ENCODE peak calls at places on chromosome 11, in six cellular contexts. One of them, this sample, is unnamed.

GRCh38 chr11:1235615-1236315 is 12.9 kb downstream of the MUC5B start:
- DNase-seq in neural progenitor cell: peak; percentile 17
- DNase-seq in MM.1S: no peak
- DNase-seq in HCT116: no peak
- DNase-seq in GM23248: no peak
- DNase-seq in PC-3: no peak
- DNase-seq in this sample: no peak

GRCh38 chr11:68658661-68659060 is 25.7 kb upstream of the GAL start:
- DNase-seq in neural progenitor cell: no peak
- DNase-seq in MM.1S: no peak
- DNase-seq in HCT116: no peak
- DNase-seq in GM23248: no peak
- DNase-seq in PC-3: no peak
- DNase-seq in this sample: no peak

GRCh38 chr11:65899356-65900124 is 648 bp downstream of the FOSL1 start:
- DNase-seq in neural progenitor cell: peak; percentile 45
- DNase-seq in MM.1S: no peak
- DNase-seq in HCT116: no peak
- DNase-seq in GM23248: peak; percentile 95
- DNase-seq in PC-3: peak; percentile 91
- DNase-seq in this sample: peak; percentile 84

GRCh38 chr11:122022646-122023045 is 93.4 kb downstream of the BLID start:
- DNase-seq in neural progenitor cell: no peak
- DNase-seq in MM.1S: no peak
- DNase-seq in HCT116: no peak
- DNase-seq in GM23248: no peak
- DNase-seq in PC-3: no peak
- DNase-seq in this sample: no peak

GRCh38 chr11:84218318-84218717 is 932.2 kb upstream of the CCDC90B start:
- DNase-seq in neural progenitor cell: no peak
- DNase-seq in MM.1S: no peak
- DNase-seq in HCT116: no peak
- DNase-seq in GM23248: peak; percentile 2
- DNase-seq in PC-3: no peak
- DNase-seq in this sample: no peak

GRCh38 chr11:76302707-76303395 is 78.1 kb downstream of the THAP12 start:
- DNase-seq in neural progenitor cell: no peak
- DNase-seq in MM.1S: no peak
- DNase-seq in HCT116: no peak
- DNase-seq in GM23248: no peak
- DNase-seq in PC-3: no peak
- DNase-seq in this sample: no peak

GRCh38 chr11:64638829-64639228 is 47.8 kb downstream of the SLC22A12 start:
- DNase-seq in neural progenitor cell: no peak
- DNase-seq in MM.1S: no peak
- DNase-seq in HCT116: no peak
- DNase-seq in GM23248: no peak
- DNase-seq in PC-3: no peak
- DNase-seq in this sample: no peak

GRCh38 chr11:11813288-11813962 is 28.3 kb upstream of the USP47 start:
- DNase-seq in neural progenitor cell: no peak
- DNase-seq in MM.1S: no peak
- DNase-seq in HCT116: peak; percentile 31
- DNase-seq in GM23248: peak; percentile 97
- DNase-seq in PC-3: peak; percentile 80
- DNase-seq in this sample: peak; percentile 82

GRCh38 chr11:7512525-7513209 is 1.1 kb upstream of the PPFIBP2 start:
- DNase-seq in neural progenitor cell: no peak
- DNase-seq in MM.1S: peak; percentile 85
- DNase-seq in HCT116: no peak
- DNase-seq in GM23248: peak; percentile 76
- DNase-seq in PC-3: no peak
- DNase-seq in this sample: peak; percentile 41

GRCh38 chr11:25769287-25769686 is 562.6 kb upstream of the ANO3 start:
- DNase-seq in neural progenitor cell: no peak
- DNase-seq in MM.1S: no peak
- DNase-seq in HCT116: no peak
- DNase-seq in GM23248: peak; percentile 5
- DNase-seq in PC-3: peak; percentile 19
- DNase-seq in this sample: no peak

GRCh38 chr11:65539401-65540289 is 14.8 kb downstream of the SCYL1 start:
- DNase-seq in neural progenitor cell: peak; percentile 53
- DNase-seq in MM.1S: peak; percentile 89
- DNase-seq in HCT116: peak; percentile 62
- DNase-seq in GM23248: no peak
- DNase-seq in PC-3: peak; percentile 81
- DNase-seq in this sample: no peak

GRCh38 chr11:43823316-43823715 is 57.3 kb upstream of the ALKBH3 start:
- DNase-seq in neural progenitor cell: no peak
- DNase-seq in MM.1S: no peak
- DNase-seq in HCT116: no peak
- DNase-seq in GM23248: no peak
- DNase-seq in PC-3: no peak
- DNase-seq in this sample: no peak

GRCh38 chr11:27040302-27041115 is at the start of gene BBOX1:
- DNase-seq in neural progenitor cell: no peak
- DNase-seq in MM.1S: no peak
- DNase-seq in HCT116: no peak
- DNase-seq in GM23248: no peak
- DNase-seq in PC-3: no peak
- DNase-seq in this sample: no peak

GRCh38 chr11:11842426-11843008 is 745 bp downstream of the USP47 start:
- DNase-seq in neural progenitor cell: peak; percentile 73
- DNase-seq in MM.1S: peak; percentile 83
- DNase-seq in HCT116: peak; percentile 53
- DNase-seq in GM23248: peak; percentile 91
- DNase-seq in PC-3: peak; percentile 66
- DNase-seq in this sample: peak; percentile 82

GRCh38 chr11:8768625-8769333 is 86.2 kb downstream of the RPL27A start:
- DNase-seq in neural progenitor cell: no peak
- DNase-seq in MM.1S: no peak
- DNase-seq in HCT116: peak; percentile 72
- DNase-seq in GM23248: peak; percentile 87
- DNase-seq in PC-3: peak; percentile 79
- DNase-seq in this sample: peak; percentile 59

GRCh38 chr11:14764899-14765527 is 121.4 kb downstream of the PDE3B start:
- DNase-seq in neural progenitor cell: no peak
- DNase-seq in MM.1S: peak; percentile 94
- DNase-seq in HCT116: no peak
- DNase-seq in GM23248: peak; percentile 9
- DNase-seq in PC-3: peak; percentile 51
- DNase-seq in this sample: no peak

GRCh38 chr11:71931245-71931602 is 2.4 kb downstream of the RNF121 start:
- DNase-seq in neural progenitor cell: no peak
- DNase-seq in MM.1S: no peak
- DNase-seq in HCT116: no peak
- DNase-seq in GM23248: peak; percentile 12
- DNase-seq in PC-3: no peak
- DNase-seq in this sample: no peak

GRCh38 chr11:132874638-132875037 is 657.7 kb downstream of the OPCML start:
- DNase-seq in neural progenitor cell: no peak
- DNase-seq in MM.1S: no peak
- DNase-seq in HCT116: no peak
- DNase-seq in GM23248: peak; percentile 79
- DNase-seq in PC-3: peak; percentile 38
- DNase-seq in this sample: peak; percentile 30

GRCh38 chr11:35234836-35235235 is 95.9 kb downstream of the CD44 start:
- DNase-seq in neural progenitor cell: no peak
- DNase-seq in MM.1S: no peak
- DNase-seq in HCT116: no peak
- DNase-seq in GM23248: peak; percentile 53
- DNase-seq in PC-3: no peak
- DNase-seq in this sample: no peak

GRCh38 chr11:76120513-76121081 is 85.7 kb downstream of the WNT11 start:
- DNase-seq in neural progenitor cell: peak; percentile 63
- DNase-seq in MM.1S: no peak
- DNase-seq in HCT116: no peak
- DNase-seq in GM23248: no peak
- DNase-seq in PC-3: no peak
- DNase-seq in this sample: no peak

GRCh38 chr11:69156673-69157155 is 979 bp downstream of the SMIM38 start:
- DNase-seq in neural progenitor cell: no peak
- DNase-seq in MM.1S: no peak
- DNase-seq in HCT116: no peak
- DNase-seq in GM23248: peak; percentile 45
- DNase-seq in PC-3: no peak
- DNase-seq in this sample: peak; percentile 33

GRCh38 chr11:45254070-45254469 is 32.1 kb downstream of the SYT13 start:
- DNase-seq in neural progenitor cell: no peak
- DNase-seq in MM.1S: no peak
- DNase-seq in HCT116: no peak
- DNase-seq in GM23248: peak; percentile 22
- DNase-seq in PC-3: no peak
- DNase-seq in this sample: no peak

GRCh38 chr11:73230276-73230875 is 12.3 kb downstream of the P2RY2 start:
- DNase-seq in neural progenitor cell: no peak
- DNase-seq in MM.1S: no peak
- DNase-seq in HCT116: no peak
- DNase-seq in GM23248: no peak
- DNase-seq in PC-3: no peak
- DNase-seq in this sample: no peak

GRCh38 chr11:124801636-124802312 is 1.6 kb upstream of the MSANTD2 start:
- DNase-seq in neural progenitor cell: no peak
- DNase-seq in MM.1S: no peak
- DNase-seq in HCT116: no peak
- DNase-seq in GM23248: peak; percentile 74
- DNase-seq in PC-3: no peak
- DNase-seq in this sample: no peak

GRCh38 chr11:27460571-27460970 is 12.0 kb downstream of the LGR4 start:
- DNase-seq in neural progenitor cell: no peak
- DNase-seq in MM.1S: no peak
- DNase-seq in HCT116: no peak
- DNase-seq in GM23248: no peak
- DNase-seq in PC-3: no peak
- DNase-seq in this sample: no peak

GRCh38 chr11:104366321-104366734 is 202.4 kb upstream of the PDGFD start:
- DNase-seq in neural progenitor cell: no peak
- DNase-seq in MM.1S: no peak
- DNase-seq in HCT116: no peak
- DNase-seq in GM23248: no peak
- DNase-seq in PC-3: no peak
- DNase-seq in this sample: no peak

GRCh38 chr11:11022126-11022730 is 164.4 kb upstream of the ZBED5 start:
- DNase-seq in neural progenitor cell: no peak
- DNase-seq in MM.1S: peak; percentile 18
- DNase-seq in HCT116: peak; percentile 12
- DNase-seq in GM23248: peak; percentile 48
- DNase-seq in PC-3: peak; percentile 57
- DNase-seq in this sample: peak; percentile 42

GRCh38 chr11:1759851-1760220 is 3.9 kb downstream of the CTSD start:
- DNase-seq in neural progenitor cell: no peak
- DNase-seq in MM.1S: no peak
- DNase-seq in HCT116: no peak
- DNase-seq in GM23248: no peak
- DNase-seq in PC-3: no peak
- DNase-seq in this sample: no peak

GRCh38 chr11:10328314-10329090 is 23.6 kb downstream of the ADM start:
- DNase-seq in neural progenitor cell: no peak
- DNase-seq in MM.1S: no peak
- DNase-seq in HCT116: no peak
- DNase-seq in GM23248: peak; percentile 74
- DNase-seq in PC-3: peak; percentile 37
- DNase-seq in this sample: no peak

GRCh38 chr11:71171576-71171975 is 80.8 kb downstream of the SHANK2 start:
- DNase-seq in neural progenitor cell: no peak
- DNase-seq in MM.1S: no peak
- DNase-seq in HCT116: no peak
- DNase-seq in GM23248: no peak
- DNase-seq in PC-3: no peak
- DNase-seq in this sample: no peak

GRCh38 chr11:1545432-1545831 is 26.6 kb downstream of the DUSP8 start:
- DNase-seq in neural progenitor cell: no peak
- DNase-seq in MM.1S: no peak
- DNase-seq in HCT116: no peak
- DNase-seq in GM23248: no peak
- DNase-seq in PC-3: no peak
- DNase-seq in this sample: no peak

GRCh38 chr11:132349806-132350733 is 979.7 kb downstream of the NTM start:
- DNase-seq in neural progenitor cell: no peak
- DNase-seq in MM.1S: peak; percentile 63
- DNase-seq in HCT116: no peak
- DNase-seq in GM23248: no peak
- DNase-seq in PC-3: no peak
- DNase-seq in this sample: no peak

GRCh38 chr11:50164050-50164449 is 131.4 kb downstream of the OR4C45 start:
- DNase-seq in neural progenitor cell: no peak
- DNase-seq in MM.1S: no peak
- DNase-seq in HCT116: no peak
- DNase-seq in GM23248: no peak
- DNase-seq in PC-3: no peak
- DNase-seq in this sample: no peak
- H3K9me3 ChIP-seq in neural progenitor cell: peaks cover 26% of the 10 kb centered on the region
- H3K9me3 ChIP-seq in MM.1S: no peaks in the 10 kb centered on the region
- H3K9me3 ChIP-seq in HCT116: peaks cover 9% of the 10 kb centered on the region
- H3K9me3 ChIP-seq in GM23248: no peaks in the 10 kb centered on the region
- H3K9me3 ChIP-seq in PC-3: no peaks in the 10 kb centered on the region
- H3K9me3 ChIP-seq in this sample: no peaks in the 10 kb centered on the region

DNA sequence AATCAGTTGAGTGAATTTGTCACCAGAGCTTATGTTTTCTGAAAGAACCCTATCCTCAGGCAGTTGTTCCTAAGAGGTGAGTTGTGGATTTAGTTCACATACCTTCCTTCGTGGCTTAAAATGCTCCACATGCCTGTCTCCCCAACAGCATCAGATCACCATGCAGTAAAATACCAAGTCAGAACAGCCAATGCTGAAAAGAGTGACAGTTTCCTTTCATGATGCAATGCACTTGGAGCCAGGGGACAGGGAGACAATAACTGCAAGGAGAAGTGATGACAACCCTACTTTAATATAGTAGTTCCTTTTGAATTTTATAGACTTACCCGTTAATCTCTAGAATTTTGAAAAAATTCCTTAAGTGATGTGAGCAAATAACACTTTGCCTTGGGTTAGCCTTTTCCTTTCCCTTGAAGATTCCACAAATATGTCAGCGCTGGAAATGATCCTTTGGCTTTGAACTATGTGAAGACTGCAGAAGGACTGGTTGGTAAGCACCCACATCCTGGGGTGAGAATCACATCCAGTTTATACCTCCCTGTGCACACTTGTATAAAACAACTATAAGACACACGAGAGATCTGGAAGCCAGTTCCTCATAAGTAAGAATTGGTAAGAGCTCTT is 71.2 kb downstream of the PIWIL4 start:
- DNase-seq in neural progenitor cell: no peak
- DNase-seq in MM.1S: no peak
- DNase-seq in HCT116: no peak
- DNase-seq in GM23248: peak; percentile 24
- DNase-seq in PC-3: no peak
- DNase-seq in this sample: no peak
- TF ChIP-seq EZH2phosphoT487 in neural progenitor cell: no peak
- TF ChIP-seq EZH2phosphoT487 in MM.1S: no peak
- TF ChIP-seq EZH2phosphoT487 in HCT116: no peak
- TF ChIP-seq EZH2phosphoT487 in GM23248: no peak
- TF ChIP-seq EZH2phosphoT487 in PC-3: no peak
- TF ChIP-seq EZH2phosphoT487 in this sample: no peak

GRCh38 chr11:32437406-32438345 is 2.3 kb upstream of the WT1 start:
- DNase-seq in neural progenitor cell: peak; percentile 70
- DNase-seq in MM.1S: no peak
- DNase-seq in HCT116: no peak
- DNase-seq in GM23248: no peak
- DNase-seq in PC-3: no peak
- DNase-seq in this sample: no peak
- TF ChIP-seq EZH2 in neural progenitor cell: peak; percentile 83
- TF ChIP-seq EZH2 in MM.1S: no peak
- TF ChIP-seq EZH2 in HCT116: no peak
- TF ChIP-seq EZH2 in GM23248: peak; percentile 2
- TF ChIP-seq EZH2 in PC-3: no peak
- TF ChIP-seq EZH2 in this sample: peak; percentile 77

GRCh38 chr11:101202614-101203013 is 73.0 kb upstream of the PGR start:
- DNase-seq in neural progenitor cell: no peak
- DNase-seq in MM.1S: no peak
- DNase-seq in HCT116: no peak
- DNase-seq in GM23248: no peak
- DNase-seq in PC-3: no peak
- DNase-seq in this sample: no peak
- H3K9me3 ChIP-seq in neural progenitor cell: no peaks in the 10 kb centered on the region
- H3K9me3 ChIP-seq in MM.1S: no peaks in the 10 kb centered on the region
- H3K9me3 ChIP-seq in HCT116: no peaks in the 10 kb centered on the region
- H3K9me3 ChIP-seq in GM23248: no peaks in the 10 kb centered on the region
- H3K9me3 ChIP-seq in PC-3: peaks cover 8% of the 10 kb centered on the region
- H3K9me3 ChIP-seq in this sample: no peaks in the 10 kb centered on the region